ENCODE peak calls at places on chromosomes 16 and 17, in four cellular contexts. Z is Calu3, H is cardiac muscle cell, G is amniotic stem cell. X is an unnamed sample.

GRCh38 chr17:57918017-57918895 is 37.0 kb downstream of the CUEDC1 start:
- DNase-seq in Z (no peak), G (no peak), H (peak), X (no peak)

GRCh38 chr17:28551421-28552186 is 820 bp downstream of the UNC119 start:
- DNase-seq in Z (no peak), H (peak), G (no peak), X (peak)

GRCh38 chr16:27724491-27724878 is 174.5 kb downstream of the KATNIP start:
- DNase-seq in G (no peak), Z (no peak), H (no peak), X (no peak)

GRCh38 chr16:17827313-17827712 is 356.6 kb upstream of the XYLT1 start:
- DNase-seq in Z (no peak), H (no peak), G (no peak), X (no peak)

GRCh38 chr17:81461607-81462500 is 50.7 kb downstream of the ACTG1 start:
- DNase-seq in G (no peak), H (no peak), Z (no peak), X (no peak)

GRCh38 chr17:8163978-8164814 is 1.4 kb upstream of the VAMP2 start:
- DNase-seq in G (no peak), H (peak), Z (no peak), X (peak)

GRCh38 chr17:16927641-16928321 is 44.1 kb downstream of the TNFRSF13B start:
- DNase-seq in G (no peak), Z (no peak), H (no peak), X (no peak)

GRCh38 chr16:1059310-1059709 is 13.2 kb upstream of the SSTR5 start:
- DNase-seq in H (no peak), G (no peak), Z (no peak), X (no peak)

GRCh38 chr17:44518032-44518431 is 14.8 kb upstream of the GPATCH8 start:
- DNase-seq in H (peak), Z (no peak), G (no peak), X (peak)

GRCh38 chr16:11668590-11669379 is 530 bp downstream of the SNN start:
- DNase-seq in G (no peak), Z (no peak), H (no peak), X (no peak)

GRCh38 chr16:50188619-50189136 is 35.6 kb downstream of the TENT4B start:
- DNase-seq in Z (no peak), G (no peak), H (no peak), X (no peak)

GRCh38 chr17:977163-977562 is 2.4 kb downstream of the NXN start:
- DNase-seq in H (no peak), Z (no peak), G (no peak), X (no peak)

GRCh38 chr17:27568216-27568615 is 62.8 kb upstream of the LGALS9 start:
- DNase-seq in G (no peak), Z (no peak), H (no peak), X (no peak)

GRCh38 chr16:11200523-11201063 is 55.4 kb downstream of the SOCS1 start:
- DNase-seq in G (no peak), Z (no peak), H (no peak), X (no peak)

GRCh38 chr17:44997733-44998520 is 29.8 kb upstream of the C1QL1 start:
- DNase-seq in Z (no peak), H (peak), G (no peak), X (no peak)

GRCh38 chr17:70552230-70552981 is 383.1 kb downstream of the KCNJ2 start:
- DNase-seq in Z (no peak), H (peak), G (peak), X (peak)

GRCh38 chr17:48181653-48182052 is 74.1 kb downstream of the SNX11 start:
- DNase-seq in H (peak), Z (peak), G (no peak), X (no peak)

GRCh38 chr17:39739020-39739884 is 1.5 kb downstream of the GRB7 start:
- DNase-seq in G (no peak), Z (peak), H (no peak), X (peak)

GRCh38 chr16:8885674-8886592 is 3.8 kb downstream of the LITAFD start:
- DNase-seq in Z (peak), G (no peak), H (peak), X (peak)

GRCh38 chr17:2906907-2907306 is 110.7 kb downstream of the RAP1GAP2 start:
- DNase-seq in G (no peak), H (no peak), Z (no peak), X (no peak)

GRCh38 chr17:75778861-75779249 is 5.8 kb upstream of the UNK start:
- DNase-seq in Z (peak), G (no peak), H (no peak), X (no peak)

GRCh38 chr16:58409316-58409973 is 17.2 kb downstream of the GINS3 start:
- DNase-seq in G (peak), H (peak), Z (no peak), X (no peak)

X was measured in hepatic stellate cell.